ENCODE peak calls at places on chromosomes 3 and 15, in eight cellular contexts. E is GM20000, P is RPMI7951, Z is A549, D is endothelial cell, B is body of pancreas, H is mesenteric fat pad, Q is M059J. O is an unnamed sample.

GRCh38 chr15:96207377-96208006 is 123.0 kb upstream of the NR2F2 start:
- DNase-seq in E (no peak), P (no peak), Z (no peak), D (no peak), B (no peak), H (no peak), Q (no peak), O (no peak)

GRCh38 chr3:193134895-193135294 is 106.1 kb upstream of the PLAAT1 start:
- DNase-seq in E (no peak), P (peak; percentile 88), Z (no peak), D (no peak), B (no peak), H (no peak), Q (peak; percentile 87), O (no peak)

GRCh38 chr3:66443404-66443803 is 57.4 kb downstream of the LRIG1 start:
- DNase-seq in E (no peak), P (no peak), Z (no peak), D (no peak), B (no peak), H (no peak), Q (no peak), O (no peak)

GRCh38 chr3:173216063-173216462 is 75.0 kb upstream of the SPATA16 start:
- DNase-seq in E (no peak), P (no peak), Z (no peak), D (no peak), B (no peak), H (no peak), Q (no peak), O (no peak)

GRCh38 chr3:126117786-126118185 is 33.9 kb upstream of the SLC41A3 start:
- DNase-seq in E (no peak), P (no peak), Z (no peak), D (no peak), B (no peak), H (peak; percentile 68), Q (no peak), O (no peak)

GRCh38 chr3:147299656-147300055 is 106.7 kb downstream of the ZIC4 start:
- DNase-seq in E (no peak), P (no peak), Z (no peak), D (no peak), B (no peak), H (no peak), Q (peak; percentile 6), O (no peak)

GRCh38 chr3:184145120-184145524 is 10.0 kb downstream of the EIF2B5 start:
- DNase-seq in E (no peak), P (peak; percentile 50), Z (peak; percentile 53), D (peak; percentile 28), B (peak; percentile 68), H (no peak), Q (peak; percentile 76), O (no peak)

GRCh38 chr3:124886168-124887051 is 755 bp downstream of the ITGB5 start:
- DNase-seq in E (peak; percentile 78), P (peak; percentile 67), Z (peak; percentile 52), D (peak; percentile 59), B (peak; percentile 64), H (peak; percentile 88), Q (peak; percentile 73), O (no peak)

GRCh38 chr3:108090066-108090700 is 648 bp downstream of the CD47 start:
- DNase-seq in E (peak; percentile 60), P (peak; percentile 49), Z (no peak), D (peak; percentile 13), B (no peak), H (no peak), Q (peak; percentile 66), O (peak; percentile 67)